ENCODE peak calls at places on chromosome 12, in six cellular contexts. C is T-cell; D is C1 segment of cervical spinal cord; W is neural crest cell; R is stimulated activated CD8-positive, alpha-beta memory T cell treated with anti-CD3 and anti-CD28 coated beads, Interleukin-7, amount 100 ng/mL, for 1 hour; B is SIG-M5. P is an unnamed sample.

GRCh38 chr12:55930771-55931316 is at the start of gene DGKA:
- DNase-seq in C (peak), D (no peak), W (no peak), R (peak), B (peak), P (peak)

GRCh38 chr12:91226951-91227350 is 44.3 kb upstream of the DCN start:
- DNase-seq in C (no peak), D (no peak), W (no peak), R (no peak), B (no peak), P (no peak)

GRCh38 chr12:47561746-47562145 is 144.1 kb downstream of the RPAP3 start:
- DNase-seq in C (no peak), D (no peak), W (no peak), R (no peak), B (no peak), P (no peak)

GRCh38 chr12:40325349-40325960 is 100.7 kb downstream of the LRRK2 start:
- DNase-seq in C (no peak), D (no peak), W (no peak), R (no peak), B (no peak), P (no peak)

GRCh38 chr12:91983935-91984334 is 161.7 kb downstream of the BTG1 start:
- DNase-seq in C (no peak), D (no peak), W (no peak), R (no peak), B (no peak), P (no peak)

GRCh38 chr12:6914246-6914947 is at the start of gene ENO2:
- DNase-seq in C (peak), D (peak), W (no peak), R (peak), B (no peak), P (peak)

GRCh38 chr12:121789800-121790748 is 3.4 kb downstream of the RHOF start:
- DNase-seq in C (peak), D (peak), W (no peak), R (peak), B (peak), P (peak)

GRCh38 chr12:113418213-113418879 is 3.8 kb upstream of the SDSL start:
- DNase-seq in C (no peak), D (no peak), W (no peak), R (no peak), B (no peak), P (no peak)

GRCh38 chr12:115337693-115338543 is 653.9 kb upstream of the TBX3 start:
- DNase-seq in C (no peak), D (peak), W (no peak), R (no peak), B (no peak), P (no peak)

GRCh38 chr12:46492471-46493351 is 120.1 kb upstream of the SLC38A2 start:
- DNase-seq in C (no peak), D (no peak), W (no peak), R (no peak), B (no peak), P (no peak)

GRCh38 chr12:31832740-31833540 is 104.1 kb upstream of the AMN1 start:
- DNase-seq in C (peak), D (no peak), W (no peak), R (peak), B (peak), P (peak)

P was measured in central memory CD4-positive, alpha-beta T cell.